ENCODE peak calls at places on chromosomes 11 and 22, in six cellular contexts. X is GM12864, L is fibroblast of lung, F is epithelial cell of proximal tubule, E is psoas muscle, R is LNCaP clone FGC. P is an unnamed sample.

GRCh38 chr11:68843703-68844312 is 2.1 kb upstream of the CPT1A start:
- DNase-seq in L (peak), F (no peak), E (peak), R (no peak), X (peak), P (peak)

GRCh38 chr11:83317757-83318548 is 31.8 kb upstream of the CCDC90B start:
- DNase-seq in X (no peak), R (no peak), E (no peak), L (no peak), F (no peak), P (no peak)

GRCh38 chr11:128359515-128359914 is 227.8 kb downstream of the ETS1 start:
- DNase-seq in R (no peak), E (no peak), X (no peak), F (no peak), L (peak), P (no peak)

GRCh38 chr22:50034126-50035081 is 21.8 kb upstream of the IL17REL start:
- DNase-seq in R (no peak), L (no peak), X (no peak), E (no peak), F (no peak), P (no peak)

GRCh38 chr22:49181942-49182341 is 645.7 kb downstream of the BRD1 start:
- DNase-seq in E (no peak), X (no peak), R (no peak), F (no peak), L (no peak), P (no peak)

GRCh38 chr11:129951201-129951882 is 51.3 kb downstream of the PRDM10 start:
- DNase-seq in X (no peak), F (no peak), E (no peak), L (no peak), R (no peak), P (no peak)

GRCh38 chr22:25165785-25166184 is 33.9 kb upstream of the CRYBB3 start:
- DNase-seq in E (no peak), L (no peak), X (no peak), F (no peak), R (no peak), P (no peak)

GRCh38 chr11:108975641-108976071 is 310.8 kb downstream of the DDX10 start:
- DNase-seq in F (no peak), R (no peak), L (no peak), E (no peak), X (no peak), P (no peak)

GRCh38 chr11:10674991-10675440 is 18.5 kb downstream of the IRAG1 start:
- DNase-seq in E (peak), L (no peak), R (no peak), F (no peak), X (no peak), P (no peak)

GRCh38 chr11:67354314-67355022 is 1.1 kb upstream of the POLD4 start:
- DNase-seq in X (no peak), F (peak), E (peak), L (peak), R (no peak), P (no peak)

GRCh38 chr11:88849368-88849767 is 216.4 kb downstream of the GRM5 start:
- DNase-seq in X (no peak), E (no peak), R (no peak), L (peak), F (peak), P (no peak)

GRCh38 chr22:47846206-47846605 is 1083.8 kb downstream of the TBC1D22A start:
- DNase-seq in L (no peak), F (no peak), E (no peak), R (no peak), X (no peak), P (no peak)

GRCh38 chr11:89477175-89477574 is 14.0 kb downstream of the NOX4 start:
- DNase-seq in X (no peak), L (no peak), R (peak), E (no peak), F (no peak), P (no peak)

GRCh38 chr11:133681901-133682300 is 149.6 kb upstream of the OPCML start:
- DNase-seq in R (no peak), L (no peak), X (no peak), F (no peak), E (no peak), P (no peak)

GRCh38 chr11:129694538-129694937 is 121.1 kb upstream of the TMEM45B start:
- DNase-seq in X (no peak), F (no peak), R (no peak), E (no peak), L (no peak), P (no peak)

GRCh38 chr11:117780456-117780855 is 16.6 kb downstream of the DSCAML1 start:
- DNase-seq in E (no peak), L (no peak), R (no peak), X (no peak), F (no peak), P (no peak)

GRCh38 chr11:2523821-2524391 is 79.1 kb downstream of the KCNQ1 start:
- DNase-seq in E (peak), L (no peak), R (no peak), X (no peak), F (no peak), P (no peak)

GRCh38 chr22:28896611-28897010 is 13.2 kb downstream of the ZNRF3 start:
- DNase-seq in X (no peak), F (no peak), E (no peak), L (no peak), R (no peak), P (no peak)

GRCh38 chr11:72352859-72353551 is 81.3 kb downstream of the CLPB start:
- DNase-seq in L (peak), X (peak), E (no peak), F (no peak), R (no peak), P (peak)
- TF ChIP-seq CTCF in L (peak), X (peak), E (no peak), F (peak), R (no peak), P (peak)

DNA sequence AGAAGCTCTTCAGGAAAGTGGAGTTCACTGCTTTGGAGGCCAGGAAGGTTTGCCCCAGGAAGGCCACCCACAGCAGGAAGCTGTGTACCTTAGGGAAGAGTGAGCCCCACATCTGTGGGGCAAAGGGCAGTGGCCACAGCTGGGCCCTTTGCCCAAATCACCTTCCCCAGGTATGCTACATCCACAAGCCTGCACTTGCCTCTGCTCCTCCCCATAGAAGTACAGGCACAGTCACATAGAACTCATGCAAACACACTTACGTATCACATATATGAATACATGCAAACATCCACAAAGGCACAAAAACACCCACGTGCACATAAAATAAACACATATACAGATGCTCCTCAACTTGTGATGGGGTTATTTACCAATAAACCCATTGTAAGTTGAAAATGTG is 2.1 kb downstream of the TRIM29 start:
- DNase-seq in F (no peak), R (no peak), E (no peak), L (no peak), X (no peak), P (no peak)
- H3K4me3 ChIP-seq in F (no peak), R (no peak), E (no peak), L (no peak), X (no peak), P (no peak)

DNA sequence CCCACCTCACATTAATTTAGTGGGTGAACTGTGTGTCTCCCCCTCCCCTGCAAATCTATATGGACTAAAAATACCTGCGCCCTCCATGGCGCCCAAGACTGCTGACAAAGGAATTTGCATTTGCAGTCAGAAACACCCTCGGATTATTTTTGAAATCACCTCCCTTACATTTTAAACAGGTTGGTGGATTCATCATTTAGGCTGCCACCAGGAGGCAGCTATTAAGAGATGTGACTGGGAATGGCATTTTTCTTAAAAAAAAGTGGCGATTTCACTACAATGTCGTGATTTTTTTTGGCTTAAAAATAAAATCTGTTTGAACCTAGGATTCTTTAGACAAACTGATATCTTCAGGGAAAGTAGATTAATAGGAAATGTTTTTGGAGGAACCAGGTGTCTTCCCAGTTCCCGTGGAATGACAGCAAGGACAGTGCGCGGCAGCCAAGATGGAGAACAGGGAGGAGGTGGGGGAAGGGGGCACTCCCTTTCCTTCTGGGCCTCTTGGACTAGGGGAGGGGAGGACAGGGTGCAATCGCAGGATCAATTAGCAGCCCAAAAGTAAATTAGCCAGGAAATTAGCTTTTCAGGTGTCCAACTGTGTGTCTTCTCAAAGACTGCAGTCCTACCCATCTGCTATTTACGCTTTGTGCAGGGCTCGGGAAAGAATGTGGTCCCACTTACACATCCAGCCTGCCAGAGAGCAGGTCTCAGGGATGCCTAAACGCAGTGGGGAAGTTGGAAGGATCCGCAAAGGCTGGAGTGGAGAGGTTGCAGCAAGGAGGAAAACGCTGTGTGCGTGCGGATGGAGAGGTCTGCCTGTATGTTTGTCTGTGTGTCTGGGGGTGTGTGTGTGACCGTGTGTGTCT is 496.4 kb downstream of the NTM start:
- DNase-seq in E (no peak), F (no peak), L (no peak), R (no peak), X (no peak), P (no peak)
- TF ChIP-seq CTCF in E (no peak), F (peak), L (peak), R (no peak), X (no peak), P (no peak)

DNA sequence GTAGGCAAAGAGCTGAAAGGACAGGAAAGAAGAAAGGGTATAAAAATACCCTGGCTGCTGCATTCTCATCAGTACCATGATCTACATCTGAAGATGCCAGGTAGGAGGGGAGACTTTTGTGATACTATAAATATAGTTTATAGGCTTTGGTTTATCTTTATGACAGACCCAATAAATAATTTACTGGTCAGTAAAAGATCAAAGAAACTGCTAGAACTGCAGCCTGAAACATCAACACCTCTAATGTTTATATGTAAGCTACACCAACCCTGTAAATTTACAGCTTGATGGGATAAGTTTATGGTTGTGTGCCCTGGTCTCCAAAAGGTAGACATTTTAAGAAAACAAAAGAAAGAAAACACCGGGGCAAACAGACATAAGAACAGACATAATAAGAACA is 313.1 kb downstream of the BUD13 start:
- DNase-seq in X (no peak), L (no peak), F (no peak), E (no peak), R (peak), P (no peak)
- H3K4me3 ChIP-seq in X (no peak), L (no peak), F (no peak), E (no peak), R (no peak), P (no peak)

GRCh38 chr22:39471421-39472141 is 14.8 kb downstream of the MGAT3 start:
- DNase-seq in L (peak), F (peak), E (no peak), R (no peak), X (no peak), P (peak)
- TF ChIP-seq CTCF in L (no peak), F (no peak), E (no peak), R (no peak), X (no peak), P (no peak)

DNA sequence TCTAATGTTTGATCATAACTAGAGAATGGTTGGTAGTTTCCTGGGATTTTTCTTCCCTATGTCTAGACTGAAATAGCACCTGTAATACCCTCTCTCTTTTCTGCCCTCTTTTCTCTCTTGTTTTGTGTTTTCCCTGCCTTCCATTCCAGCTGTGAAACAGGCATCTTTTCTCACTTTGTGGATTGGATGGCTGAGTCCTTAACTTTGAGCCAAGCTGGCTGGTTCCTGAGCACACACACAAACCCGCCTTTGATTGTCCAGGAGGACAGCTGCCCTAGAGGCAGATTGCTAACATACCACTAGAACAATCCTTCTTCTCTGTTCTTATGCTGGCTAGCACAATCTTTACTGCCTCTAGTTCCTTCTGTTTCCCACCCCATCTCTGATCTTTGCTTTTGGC is 17.7 kb downstream of the CTNND1 start:
- DNase-seq in X (no peak), E (no peak), R (no peak), L (peak), F (no peak), P (no peak)
- H3K4me3 ChIP-seq in X (no peak), E (peak), R (no peak), L (no peak), F (no peak), P (no peak)